ENCODE peak calls at places on chromosomes 1 and 21, in seven cellular contexts. Y is IMR-90, J is neuronal stem cell, X is mesendoderm, Z is mesenchymal stem cell, M is H9, W is H1. C is an unnamed sample.

GRCh38 chr1:168485048-168485447 is 58.7 kb downstream of the XCL2 start:
- DNase-seq in Y (peak; percentile 44), J (no peak), X (no peak), Z (no peak), M (no peak), W (no peak), C (no peak)

GRCh38 chr1:14479865-14480264 is 118.6 kb upstream of the KAZN start:
- DNase-seq in Y (no peak), J (no peak), X (peak; percentile 45), Z (no peak), M (no peak), W (no peak), C (peak; percentile 95)

GRCh38 chr1:117051224-117052064 is 8.7 kb upstream of the TTF2 start:
- DNase-seq in Y (no peak), J (no peak), X (no peak), Z (peak; percentile 13), M (no peak), W (no peak), C (peak; percentile 40)

GRCh38 chr21:45508607-45509565 is 33.4 kb downstream of the SLC19A1 start:
- DNase-seq in Y (no peak), J (no peak), X (peak; percentile 23), Z (no peak), M (no peak), W (no peak), C (no peak)

GRCh38 chr21:40846566-40847411 is at the start of gene DSCAM:
- DNase-seq in Y (no peak), J (peak; percentile 46), X (peak; percentile 67), Z (no peak), M (peak; percentile 63), W (no peak), C (no peak)

GRCh38 chr1:156368157-156368658 is 803 bp upstream of the RHBG start:
- DNase-seq in Y (no peak), J (no peak), X (no peak), Z (peak; percentile 31), M (no peak), W (no peak), C (peak; percentile 26)

GRCh38 chr21:32200029-32200428 is 78.8 kb downstream of the MIS18A start:
- DNase-seq in Y (no peak), J (no peak), X (no peak), Z (no peak), M (no peak), W (no peak), C (no peak)

GRCh38 chr1:101365186-101365585 is 128.4 kb downstream of the S1PR1 start:
- DNase-seq in Y (peak; percentile 54), J (no peak), X (no peak), Z (peak; percentile 71), M (no peak), W (no peak), C (no peak)

GRCh38 chr21:46455575-46456385 is 2.9 kb upstream of the DIP2A start:
- DNase-seq in Y (peak; percentile 66), J (no peak), X (peak; percentile 8), Z (peak; percentile 34), M (no peak), W (no peak), C (no peak)

GRCh38 chr1:172764378-172764777 is 105.5 kb downstream of the FASLG start:
- DNase-seq in Y (no peak), J (no peak), X (no peak), Z (no peak), M (no peak), W (no peak), C (no peak)

GRCh38 chr1:16300436-16300835 is 51.8 kb downstream of the FBXO42 start:
- DNase-seq in Y (no peak), J (no peak), X (no peak), Z (no peak), M (no peak), W (no peak), C (peak; percentile 60)

GRCh38 chr1:31937300-31938183 is 626 bp downstream of the PTP4A2 start:
- DNase-seq in Y (peak; percentile 65), J (no peak), X (peak; percentile 63), Z (peak; percentile 74), M (peak; percentile 37), W (no peak), C (peak; percentile 55)

GRCh38 chr1:99850458-99850974 is 355 bp downstream of the AGL start:
- DNase-seq in Y (no peak), J (no peak), X (no peak), Z (no peak), M (no peak), W (no peak), C (no peak)

GRCh38 chr1:91736146-91736998 is 149.6 kb downstream of the TGFBR3 start:
- DNase-seq in Y (peak; percentile 58), J (no peak), X (no peak), Z (peak; percentile 78), M (no peak), W (no peak), C (no peak)

GRCh38 chr1:179786815-179787736 is 44.0 kb downstream of the FAM163A start:
- DNase-seq in Y (no peak), J (no peak), X (no peak), Z (no peak), M (no peak), W (no peak), C (no peak)

GRCh38 chr1:198564716-198565115 is 24.2 kb upstream of the ATP6V1G3 start:
- DNase-seq in Y (no peak), J (no peak), X (no peak), Z (no peak), M (no peak), W (no peak), C (no peak)

GRCh38 chr1:212938846-212939245 is 11.5 kb upstream of the VASH2 start:
- DNase-seq in Y (no peak), J (no peak), X (no peak), Z (no peak), M (no peak), W (no peak), C (no peak)

GRCh38 chr1:203867816-203868215 is 6.4 kb downstream of the SNRPE start:
- DNase-seq in Y (no peak), J (no peak), X (no peak), Z (no peak), M (no peak), W (no peak), C (peak; percentile 62)

GRCh38 chr1:208593306-208594006 is 349.3 kb upstream of the PLXNA2 start:
- DNase-seq in Y (no peak), J (no peak), X (no peak), Z (no peak), M (no peak), W (no peak), C (no peak)

GRCh38 chr1:5771788-5772187 is 220.4 kb downstream of the NPHP4 start:
- DNase-seq in Y (no peak), J (no peak), X (no peak), Z (no peak), M (no peak), W (no peak), C (no peak)

DNA sequence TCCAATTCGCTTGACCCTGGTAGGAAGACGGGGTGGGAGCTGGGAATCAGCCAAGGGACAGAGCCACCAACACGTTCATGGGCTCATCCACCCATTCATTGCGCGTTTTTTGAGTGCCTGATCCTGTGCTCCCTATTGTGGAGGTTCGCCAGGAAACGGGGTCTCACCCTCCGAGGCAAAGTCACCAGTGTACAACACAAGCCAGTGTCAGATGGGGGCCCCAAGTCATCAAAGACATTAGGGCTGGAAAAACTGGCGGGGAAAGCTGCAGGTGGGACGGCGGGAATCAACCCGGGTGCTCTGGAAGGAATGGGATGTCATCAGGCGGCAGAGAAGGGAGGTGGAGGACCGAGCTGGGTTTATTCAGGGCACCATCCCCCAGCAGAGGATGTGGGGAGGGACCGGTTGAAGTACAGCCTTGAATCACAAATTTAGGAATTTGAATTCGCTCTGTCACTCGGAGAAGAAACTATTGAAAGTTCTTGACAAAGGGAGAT is 667 bp upstream of the NID1 start:
- DNase-seq in Y (no peak), J (no peak), X (peak; percentile 49), Z (peak; percentile 29), M (no peak), W (no peak), C (no peak)
- H3K27ac ChIP-seq in Y (peak overlapping the region; percentile 5), J (no peak overlapping the region), X (no peak overlapping the region), Z (no peak overlapping the region), M (no peak overlapping the region), W (no peak overlapping the region), C (no peak overlapping the region)

DNA sequence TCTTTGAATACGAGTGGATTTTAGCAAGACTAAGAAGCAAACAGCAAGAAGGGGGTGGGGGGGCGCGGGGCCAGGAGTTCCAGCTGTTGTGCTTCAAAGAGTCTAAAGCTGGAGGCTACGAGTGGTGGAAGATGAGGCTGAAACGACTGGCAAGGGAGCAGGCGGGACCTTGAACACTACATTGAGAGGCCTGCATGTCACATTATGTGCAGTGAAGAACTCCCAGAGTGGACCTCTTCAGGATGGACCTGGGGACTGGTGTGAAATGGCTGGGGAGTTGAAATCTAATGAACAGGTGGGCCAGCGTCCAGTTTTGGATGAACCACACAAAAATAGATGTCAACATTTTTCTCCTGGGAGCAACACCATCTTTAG is 1.1 kb downstream of the GPX7 start:
- DNase-seq in Y (no peak), J (no peak), X (no peak), Z (no peak), M (no peak), W (no peak), C (no peak)
- H2BK5ac ChIP-seq in Y (no peak overlapping the region), J (no peak overlapping the region), X (no peak overlapping the region), Z (no peak overlapping the region), M (no peak overlapping the region), W (no peak overlapping the region), C (no peak overlapping the region)

GRCh38 chr1:171422489-171422888 is 62.8 kb upstream of the PRRC2C start:
- DNase-seq in Y (peak; percentile 62), J (no peak), X (peak; percentile 74), Z (no peak), M (no peak), W (no peak), C (no peak)

GRCh38 chr1:171424494-171424893 is 60.8 kb upstream of the PRRC2C start:
- DNase-seq in Y (no peak), J (no peak), X (peak; percentile 90), Z (no peak), M (no peak), W (no peak), C (peak; percentile 99)

GRCh38 chr1:171421413-171422020 is 63.8 kb upstream of the PRRC2C start:
- DNase-seq in Y (no peak), J (no peak), X (no peak), Z (no peak), M (no peak), W (no peak), C (peak; percentile 68)

GRCh38 chr1:171418546-171418945 is 66.8 kb upstream of the PRRC2C start:
- DNase-seq in Y (no peak), J (no peak), X (no peak), Z (no peak), M (no peak), W (no peak), C (peak; percentile 70)

GRCh38 chr1:171420810-171421209 is 64.5 kb upstream of the PRRC2C start:
- DNase-seq in Y (no peak), J (no peak), X (peak; percentile 63), Z (no peak), M (no peak), W (no peak), C (no peak)
- H3K27ac ChIP-seq in Y (no peak overlapping the region), J (no peak overlapping the region), X (peak overlapping the region; percentile 61), Z (no peak overlapping the region), M (peak overlapping the region; percentile 82), W (no peak overlapping the region), C (no peak overlapping the region)

DNA sequence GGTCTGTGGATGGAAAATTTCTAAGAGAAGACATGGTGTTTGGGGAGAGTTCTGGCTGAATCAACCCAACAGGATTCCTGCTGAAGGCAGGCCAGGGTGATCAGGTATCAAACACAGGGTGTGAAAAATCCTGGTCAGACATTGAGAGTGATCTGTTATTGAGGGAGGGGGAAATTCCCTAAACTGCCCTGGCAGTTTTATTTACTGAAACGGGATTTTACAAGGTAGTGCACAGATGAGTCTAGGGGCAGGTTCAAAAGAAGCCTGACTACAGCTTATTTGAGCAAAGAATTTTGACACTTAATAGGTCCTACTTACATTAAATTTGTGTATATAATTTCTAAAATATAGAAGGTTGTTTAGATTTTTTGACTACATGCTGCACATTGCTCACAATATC is 569.4 kb upstream of the RGS18 start:
- DNase-seq in Y (no peak), J (no peak), X (no peak), Z (no peak), M (no peak), W (no peak), C (no peak)
- H2BK5ac ChIP-seq in Y (no peak overlapping the region), J (no peak overlapping the region), X (no peak overlapping the region), Z (no peak overlapping the region), M (no peak overlapping the region), W (no peak overlapping the region), C (no peak overlapping the region)